ENCODE peak calls at places on chromosomes 4 and X, in seven cellular contexts. K is NCI-H748 treated with DMSO at 0.1 percent for 48 hours; M is stimulated activated CD8-positive, alpha-beta memory T cell treated with anti-CD3 and anti-CD28 coated beads, Interleukin-15, amount 100 ng/mL, for 48 hours; X is NCI-H2107; D is prostate gland; G is cerebellum; A is A549. P is an unnamed sample.

GRCh38 chrX:108541286-108541685 is 101.6 kb downstream of the COL4A5 start:
- DNase-seq in X (no peak), K (no peak), M (no peak), D (no peak), A (no peak), G (no peak), P (no peak)

GRCh38 chr4:14850374-14851097 is 151.7 kb upstream of the CPEB2 start:
- DNase-seq in K (no peak), A (no peak), X (no peak), D (no peak), G (no peak), M (no peak), P (no peak)

GRCh38 chr4:104421576-104421975 is 73.1 kb downstream of the CXXC4 start:
- DNase-seq in A (no peak), G (no peak), M (no peak), X (no peak), D (no peak), K (no peak), P (no peak)

GRCh38 chr4:561456-561855 is 14.6 kb downstream of the TMEM271 start:
- DNase-seq in X (no peak), G (no peak), K (no peak), M (no peak), D (no peak), A (no peak), P (no peak)

GRCh38 chr4:77040265-77040664 is 35.5 kb downstream of the CCNI start:
- DNase-seq in K (no peak), A (no peak), M (no peak), X (no peak), D (no peak), G (no peak), P (no peak)

GRCh38 chr4:89562715-89563114 is 255.1 kb upstream of the GPRIN3 start:
- DNase-seq in K (no peak), A (no peak), M (no peak), X (no peak), G (no peak), D (no peak), P (no peak)

GRCh38 chr4:17324431-17324830 is 187.5 kb downstream of the QDPR start:
- DNase-seq in X (no peak), D (no peak), A (no peak), K (no peak), G (no peak), M (no peak), P (no peak)

GRCh38 chrX:123924181-123924580 is 37.3 kb upstream of the STAG2 start:
- DNase-seq in G (no peak), X (no peak), A (no peak), K (no peak), M (no peak), D (no peak), P (no peak)

GRCh38 chrX:119477812-119478232 is 9.6 kb downstream of the SLC25A5 start:
- DNase-seq in A (peak; percentile 58), K (no peak), G (no peak), D (no peak), X (no peak), M (no peak), P (no peak)

GRCh38 chr4:142567199-142567598 is 278.9 kb downstream of the INPP4B start:
- DNase-seq in K (no peak), D (no peak), G (no peak), A (peak; percentile 4), X (no peak), M (peak; percentile 6), P (no peak)

GRCh38 chr4:113756005-113756410 is 5.5 kb downstream of the CAMK2D start:
- DNase-seq in D (no peak), G (no peak), A (no peak), K (no peak), M (no peak), X (no peak), P (no peak)

GRCh38 chrX:129808829-129809745 is 29.3 kb downstream of the SASH3 start:
- DNase-seq in K (no peak), M (no peak), A (no peak), X (no peak), D (no peak), G (no peak), P (no peak)

GRCh38 chr4:89111833-89112563 is 665 bp downstream of the TIGD2 start:
- DNase-seq in M (no peak), K (no peak), X (no peak), D (peak; percentile 73), G (peak; percentile 26), A (peak; percentile 25), P (no peak)

GRCh38 chrX:143429021-143429570 is 88.2 kb downstream of the SPANXN3 start:
- DNase-seq in X (no peak), G (no peak), K (no peak), A (no peak), M (no peak), D (no peak), P (no peak)

GRCh38 chr4:27397886-27398285 is 537.2 kb downstream of the STIM2 start:
- DNase-seq in A (no peak), X (no peak), G (no peak), K (no peak), M (no peak), D (no peak), P (no peak)

GRCh38 chrX:48508400-48509244 is at the start of gene PORCN:
- DNase-seq in D (peak; percentile 70), G (peak; percentile 93), K (peak; percentile 11), A (peak; percentile 80), M (peak; percentile 73), X (peak; percentile 28), P (no peak)